ENCODE peak calls at places on chromosome 14, in five cellular contexts. One of them, this sample, is unnamed.

GRCh38 chr14:103408491-103409155 is 23.4 kb downstream of the MARK3 start:
- DNase-seq in NCI-H345: no peak
- DNase-seq in right lobe of liver: no peak
- DNase-seq in activated CD8-positive, alpha-beta memory T cell treated with anti-CD3 and anti-CD28 coated beads for 1 hour: no peak
- DNase-seq in HT1080: no peak
- DNase-seq in this sample: no peak

GRCh38 chr14:105153331-105153731 is 15.2 kb downstream of the JAG2 start:
- DNase-seq in NCI-H345: no peak
- DNase-seq in right lobe of liver: no peak
- DNase-seq in activated CD8-positive, alpha-beta memory T cell treated with anti-CD3 and anti-CD28 coated beads for 1 hour: no peak
- DNase-seq in HT1080: no peak
- DNase-seq in this sample: no peak

GRCh38 chr14:89015016-89015415 is 190.6 kb downstream of the TTC8 start:
- DNase-seq in NCI-H345: no peak
- DNase-seq in right lobe of liver: no peak
- DNase-seq in activated CD8-positive, alpha-beta memory T cell treated with anti-CD3 and anti-CD28 coated beads for 1 hour: no peak
- DNase-seq in HT1080: peak; percentile 31
- DNase-seq in this sample: peak; percentile 13

GRCh38 chr14:88005050-88005481 is at the start of gene GPR65:
- DNase-seq in NCI-H345: no peak
- DNase-seq in right lobe of liver: no peak
- DNase-seq in activated CD8-positive, alpha-beta memory T cell treated with anti-CD3 and anti-CD28 coated beads for 1 hour: no peak
- DNase-seq in HT1080: no peak
- DNase-seq in this sample: no peak

GRCh38 chr14:20720741-20721140 is 24.9 kb upstream of the EDDM3A start:
- DNase-seq in NCI-H345: no peak
- DNase-seq in right lobe of liver: no peak
- DNase-seq in activated CD8-positive, alpha-beta memory T cell treated with anti-CD3 and anti-CD28 coated beads for 1 hour: no peak
- DNase-seq in HT1080: no peak
- DNase-seq in this sample: no peak

GRCh38 chr14:90903101-90903500 is 86.9 kb upstream of the TTC7B start:
- DNase-seq in NCI-H345: peak; percentile 53
- DNase-seq in right lobe of liver: peak; percentile 51
- DNase-seq in activated CD8-positive, alpha-beta memory T cell treated with anti-CD3 and anti-CD28 coated beads for 1 hour: peak; percentile 7
- DNase-seq in HT1080: peak; percentile 50
- DNase-seq in this sample: peak; percentile 72

GRCh38 chr14:31927348-31927826 is 149.7 kb upstream of the ARHGAP5 start:
- DNase-seq in NCI-H345: no peak
- DNase-seq in right lobe of liver: no peak
- DNase-seq in activated CD8-positive, alpha-beta memory T cell treated with anti-CD3 and anti-CD28 coated beads for 1 hour: no peak
- DNase-seq in HT1080: peak; percentile 96
- DNase-seq in this sample: no peak

GRCh38 chr14:92586001-92586947 is 72.7 kb downstream of the RIN3 start:
- DNase-seq in NCI-H345: no peak
- DNase-seq in right lobe of liver: no peak
- DNase-seq in activated CD8-positive, alpha-beta memory T cell treated with anti-CD3 and anti-CD28 coated beads for 1 hour: no peak
- DNase-seq in HT1080: peak; percentile 94
- DNase-seq in this sample: no peak

GRCh38 chr14:87866116-87866515 is 126.9 kb downstream of the GALC start:
- DNase-seq in NCI-H345: no peak
- DNase-seq in right lobe of liver: no peak
- DNase-seq in activated CD8-positive, alpha-beta memory T cell treated with anti-CD3 and anti-CD28 coated beads for 1 hour: no peak
- DNase-seq in HT1080: no peak
- DNase-seq in this sample: no peak

GRCh38 chr14:69038449-69039286 is 59.6 kb upstream of the ACTN1 start:
- DNase-seq in NCI-H345: no peak
- DNase-seq in right lobe of liver: no peak
- DNase-seq in activated CD8-positive, alpha-beta memory T cell treated with anti-CD3 and anti-CD28 coated beads for 1 hour: no peak
- DNase-seq in HT1080: peak; percentile 88
- DNase-seq in this sample: no peak

GRCh38 chr14:100221419-100222218 is 17.3 kb upstream of the YY1 start:
- DNase-seq in NCI-H345: peak; percentile 69
- DNase-seq in right lobe of liver: peak; percentile 58
- DNase-seq in activated CD8-positive, alpha-beta memory T cell treated with anti-CD3 and anti-CD28 coated beads for 1 hour: no peak
- DNase-seq in HT1080: peak; percentile 38
- DNase-seq in this sample: peak; percentile 70

GRCh38 chr14:35821546-35822411 is 4.4 kb upstream of the BRMS1L start:
- DNase-seq in NCI-H345: peak; percentile 25
- DNase-seq in right lobe of liver: no peak
- DNase-seq in activated CD8-positive, alpha-beta memory T cell treated with anti-CD3 and anti-CD28 coated beads for 1 hour: no peak
- DNase-seq in HT1080: peak; percentile 35
- DNase-seq in this sample: peak; percentile 21

GRCh38 chr14:98136019-98136418 is 1136.0 kb downstream of the BCL11B start:
- DNase-seq in NCI-H345: peak; percentile 11
- DNase-seq in right lobe of liver: no peak
- DNase-seq in activated CD8-positive, alpha-beta memory T cell treated with anti-CD3 and anti-CD28 coated beads for 1 hour: no peak
- DNase-seq in HT1080: no peak
- DNase-seq in this sample: peak; percentile 73

This sample was measured in COR-L47.